ENCODE peak calls at places on chromosomes 4 and X, in ten cellular contexts. Z is NCI-H2081; Q is neural progenitor cell; V is right cardiac atrium; P is mesendoderm; C is glomerular endothelial cell; Y is effector memory CD8-positive, alpha-beta T cell; H is Caki2; J is AG09319; E is NCI-H2171. I is an unnamed sample.

GRCh38 chr4:29081230-29081955 is 1638.8 kb upstream of the PCDH7 start:
- DNase-seq in Z (peak), Q (no peak), V (no peak), P (no peak), C (peak), Y (no peak), H (no peak), J (no peak), E (no peak), I (no peak)

GRCh38 chr4:2699534-2699933 is 56.6 kb downstream of the TNIP2 start:
- DNase-seq in Z (no peak), Q (no peak), V (no peak), P (no peak), C (no peak), Y (no peak), H (no peak), J (no peak), E (no peak), I (no peak)

GRCh38 chr4:165761968-165762367 is 111.1 kb upstream of the TLL1 start:
- DNase-seq in Z (no peak), Q (no peak), V (no peak), P (no peak), C (no peak), Y (no peak), H (peak), J (no peak), E (no peak), I (peak)

GRCh38 chrX:11758400-11759171 is 549 bp downstream of the MSL3 start:
- DNase-seq in Z (peak), Q (peak), V (peak), P (peak), C (no peak), Y (peak), H (peak), J (peak), E (peak), I (peak)

GRCh38 chrX:78019586-78020483 is 50.4 kb upstream of the PGAM4 start:
- DNase-seq in Z (no peak), Q (no peak), V (no peak), P (no peak), C (no peak), Y (no peak), H (no peak), J (no peak), E (no peak), I (no peak)

GRCh38 chrX:19541196-19541595 is 25.9 kb upstream of the MAP3K15 start:
- DNase-seq in Z (no peak), Q (no peak), V (no peak), P (no peak), C (no peak), Y (no peak), H (no peak), J (no peak), E (no peak), I (no peak)

GRCh38 chrX:154719132-154719675 is 31.7 kb downstream of the GAB3 start:
- DNase-seq in Z (no peak), Q (no peak), V (no peak), P (no peak), C (no peak), Y (peak), H (no peak), J (no peak), E (no peak), I (no peak)

GRCh38 chr4:153096344-153096743 is 107.9 kb upstream of the TRIM2 start:
- DNase-seq in Z (no peak), Q (no peak), V (no peak), P (no peak), C (no peak), Y (no peak), H (no peak), J (no peak), E (no peak), I (no peak)

GRCh38 chr4:38111024-38111423 is 150.8 kb downstream of the PTTG2 start:
- DNase-seq in Z (no peak), Q (no peak), V (no peak), P (no peak), C (no peak), Y (no peak), H (no peak), J (no peak), E (no peak), I (no peak)